ENCODE peak calls at places on chromosome 2, in five cellular contexts. One of them, this sample, is unnamed.

GRCh38 chr2:176003958-176004357 is 1.9 kb upstream of the LNPK start:
- DNase-seq in fibroblast of mammary gland: no peak
- DNase-seq in activated CD8-positive, alpha-beta T cell treated with anti-CD3 and anti-CD28 coated beads for 36 hours: no peak
- DNase-seq in PC-3: no peak
- DNase-seq in stomach: no peak
- DNase-seq in this sample: no peak

GRCh38 chr2:7962191-7962590 is 719.7 kb upstream of the ID2 start:
- DNase-seq in stomach: no peak
- DNase-seq in PC-3: no peak
- DNase-seq in activated CD8-positive, alpha-beta T cell treated with anti-CD3 and anti-CD28 coated beads for 36 hours: no peak
- DNase-seq in fibroblast of mammary gland: no peak
- DNase-seq in this sample: no peak

GRCh38 chr2:106970471-106971261 is 84.7 kb upstream of the ST6GAL2 start:
- DNase-seq in PC-3: peak
- DNase-seq in fibroblast of mammary gland: peak
- DNase-seq in activated CD8-positive, alpha-beta T cell treated with anti-CD3 and anti-CD28 coated beads for 36 hours: no peak
- DNase-seq in stomach: no peak
- DNase-seq in this sample: no peak

GRCh38 chr2:173874003-173874898 is 90.9 kb downstream of the SP3 start:
- DNase-seq in PC-3: no peak
- DNase-seq in activated CD8-positive, alpha-beta T cell treated with anti-CD3 and anti-CD28 coated beads for 36 hours: no peak
- DNase-seq in fibroblast of mammary gland: no peak
- DNase-seq in stomach: no peak
- DNase-seq in this sample: no peak

GRCh38 chr2:74602553-74603281 is 45.4 kb downstream of the M1AP start:
- DNase-seq in PC-3: peak
- DNase-seq in stomach: no peak
- DNase-seq in fibroblast of mammary gland: peak
- DNase-seq in activated CD8-positive, alpha-beta T cell treated with anti-CD3 and anti-CD28 coated beads for 36 hours: no peak
- DNase-seq in this sample: no peak

GRCh38 chr2:132978840-132979239 is 308.8 kb upstream of the LYPD1 start:
- DNase-seq in activated CD8-positive, alpha-beta T cell treated with anti-CD3 and anti-CD28 coated beads for 36 hours: no peak
- DNase-seq in stomach: no peak
- DNase-seq in fibroblast of mammary gland: no peak
- DNase-seq in PC-3: no peak
- DNase-seq in this sample: no peak

GRCh38 chr2:50018938-50019337 is 864.6 kb upstream of the FSHR start:
- DNase-seq in PC-3: no peak
- DNase-seq in activated CD8-positive, alpha-beta T cell treated with anti-CD3 and anti-CD28 coated beads for 36 hours: no peak
- DNase-seq in fibroblast of mammary gland: peak
- DNase-seq in stomach: no peak
- DNase-seq in this sample: no peak

GRCh38 chr2:139439100-139439499 is 658.9 kb upstream of the NXPH2 start:
- DNase-seq in fibroblast of mammary gland: no peak
- DNase-seq in stomach: no peak
- DNase-seq in PC-3: no peak
- DNase-seq in activated CD8-positive, alpha-beta T cell treated with anti-CD3 and anti-CD28 coated beads for 36 hours: no peak
- DNase-seq in this sample: no peak

GRCh38 chr2:211033765-211034164 is 477.4 kb downstream of the CPS1 start:
- DNase-seq in activated CD8-positive, alpha-beta T cell treated with anti-CD3 and anti-CD28 coated beads for 36 hours: no peak
- DNase-seq in stomach: no peak
- DNase-seq in fibroblast of mammary gland: peak
- DNase-seq in PC-3: peak
- DNase-seq in this sample: no peak

GRCh38 chr2:98761267-98761781 is 30.4 kb upstream of the MGAT4A start:
- DNase-seq in activated CD8-positive, alpha-beta T cell treated with anti-CD3 and anti-CD28 coated beads for 36 hours: peak
- DNase-seq in PC-3: peak
- DNase-seq in fibroblast of mammary gland: no peak
- DNase-seq in stomach: no peak
- DNase-seq in this sample: no peak

GRCh38 chr2:200586644-200586975 is 796 bp downstream of the AOX1 start:
- DNase-seq in PC-3: no peak
- DNase-seq in fibroblast of mammary gland: no peak
- DNase-seq in stomach: no peak
- DNase-seq in activated CD8-positive, alpha-beta T cell treated with anti-CD3 and anti-CD28 coated beads for 36 hours: no peak
- DNase-seq in this sample: no peak

GRCh38 chr2:37872192-37872545 is 52.9 kb upstream of the RMDN2 start:
- DNase-seq in stomach: no peak
- DNase-seq in PC-3: no peak
- DNase-seq in activated CD8-positive, alpha-beta T cell treated with anti-CD3 and anti-CD28 coated beads for 36 hours: no peak
- DNase-seq in fibroblast of mammary gland: no peak
- DNase-seq in this sample: no peak

GRCh38 chr2:241925821-241926441 is 56.4 kb downstream of the RTP5 start:
- DNase-seq in PC-3: no peak
- DNase-seq in stomach: peak
- DNase-seq in activated CD8-positive, alpha-beta T cell treated with anti-CD3 and anti-CD28 coated beads for 36 hours: no peak
- DNase-seq in fibroblast of mammary gland: no peak
- DNase-seq in this sample: no peak

GRCh38 chr2:109545828-109546713 is 67.7 kb downstream of the SEPTIN10 start:
- DNase-seq in fibroblast of mammary gland: peak
- DNase-seq in stomach: peak
- DNase-seq in PC-3: peak
- DNase-seq in activated CD8-positive, alpha-beta T cell treated with anti-CD3 and anti-CD28 coated beads for 36 hours: peak
- DNase-seq in this sample: no peak

GRCh38 chr2:85727798-85728197 is 26.0 kb upstream of the ATOH8 start:
- DNase-seq in fibroblast of mammary gland: no peak
- DNase-seq in activated CD8-positive, alpha-beta T cell treated with anti-CD3 and anti-CD28 coated beads for 36 hours: no peak
- DNase-seq in PC-3: no peak
- DNase-seq in stomach: no peak
- DNase-seq in this sample: no peak

GRCh38 chr2:54331095-54331835 is 75.2 kb upstream of the TSPYL6 start:
- DNase-seq in PC-3: no peak
- DNase-seq in stomach: no peak
- DNase-seq in fibroblast of mammary gland: no peak
- DNase-seq in activated CD8-positive, alpha-beta T cell treated with anti-CD3 and anti-CD28 coated beads for 36 hours: no peak
- DNase-seq in this sample: no peak

GRCh38 chr2:69073928-69074575 is 61.1 kb downstream of the ANTXR1 start:
- DNase-seq in activated CD8-positive, alpha-beta T cell treated with anti-CD3 and anti-CD28 coated beads for 36 hours: no peak
- DNase-seq in stomach: no peak
- DNase-seq in fibroblast of mammary gland: no peak
- DNase-seq in PC-3: peak
- DNase-seq in this sample: no peak

GRCh38 chr2:239230318-239231052 is 170.3 kb downstream of the HDAC4 start:
- DNase-seq in fibroblast of mammary gland: no peak
- DNase-seq in PC-3: no peak
- DNase-seq in stomach: no peak
- DNase-seq in activated CD8-positive, alpha-beta T cell treated with anti-CD3 and anti-CD28 coated beads for 36 hours: peak
- DNase-seq in this sample: no peak

GRCh38 chr2:161486111-161486510 is 70.0 kb downstream of the TBR1 start:
- DNase-seq in stomach: no peak
- DNase-seq in PC-3: peak
- DNase-seq in fibroblast of mammary gland: no peak
- DNase-seq in activated CD8-positive, alpha-beta T cell treated with anti-CD3 and anti-CD28 coated beads for 36 hours: no peak
- DNase-seq in this sample: no peak

GRCh38 chr2:70440621-70441020 is 113.0 kb downstream of the TGFA start:
- DNase-seq in stomach: no peak
- DNase-seq in PC-3: no peak
- DNase-seq in fibroblast of mammary gland: no peak
- DNase-seq in activated CD8-positive, alpha-beta T cell treated with anti-CD3 and anti-CD28 coated beads for 36 hours: peak
- DNase-seq in this sample: no peak

GRCh38 chr2:195437521-195437920 is 219.5 kb upstream of the SLC39A10 start:
- DNase-seq in stomach: no peak
- DNase-seq in fibroblast of mammary gland: no peak
- DNase-seq in PC-3: no peak
- DNase-seq in activated CD8-positive, alpha-beta T cell treated with anti-CD3 and anti-CD28 coated beads for 36 hours: no peak
- DNase-seq in this sample: no peak

GRCh38 chr2:171541202-171541884 is 19.1 kb downstream of the CYBRD1 start:
- DNase-seq in activated CD8-positive, alpha-beta T cell treated with anti-CD3 and anti-CD28 coated beads for 36 hours: peak
- DNase-seq in PC-3: peak
- DNase-seq in fibroblast of mammary gland: no peak
- DNase-seq in stomach: no peak
- DNase-seq in this sample: no peak

GRCh38 chr2:83990601-83991000 is 468.5 kb downstream of the SUCLG1 start:
- DNase-seq in PC-3: no peak
- DNase-seq in stomach: no peak
- DNase-seq in activated CD8-positive, alpha-beta T cell treated with anti-CD3 and anti-CD28 coated beads for 36 hours: no peak
- DNase-seq in fibroblast of mammary gland: no peak
- DNase-seq in this sample: no peak

GRCh38 chr2:46780411-46780800 is 135.2 kb downstream of the MCFD2 start:
- DNase-seq in PC-3: no peak
- DNase-seq in stomach: no peak
- DNase-seq in activated CD8-positive, alpha-beta T cell treated with anti-CD3 and anti-CD28 coated beads for 36 hours: no peak
- DNase-seq in fibroblast of mammary gland: no peak
- DNase-seq in this sample: no peak

GRCh38 chr2:68971591-68972231 is 2.7 kb upstream of the GKN1 start:
- DNase-seq in fibroblast of mammary gland: peak
- DNase-seq in activated CD8-positive, alpha-beta T cell treated with anti-CD3 and anti-CD28 coated beads for 36 hours: peak
- DNase-seq in PC-3: peak
- DNase-seq in stomach: peak
- DNase-seq in this sample: no peak

GRCh38 chr2:186480991-186481390 is 5.1 kb upstream of the ZC3H15 start:
- DNase-seq in activated CD8-positive, alpha-beta T cell treated with anti-CD3 and anti-CD28 coated beads for 36 hours: no peak
- DNase-seq in fibroblast of mammary gland: no peak
- DNase-seq in stomach: no peak
- DNase-seq in PC-3: no peak
- DNase-seq in this sample: no peak

GRCh38 chr2:232871835-232872736 is 2.0 kb downstream of the SNORC start:
- DNase-seq in stomach: no peak
- DNase-seq in activated CD8-positive, alpha-beta T cell treated with anti-CD3 and anti-CD28 coated beads for 36 hours: no peak
- DNase-seq in fibroblast of mammary gland: no peak
- DNase-seq in PC-3: no peak
- DNase-seq in this sample: no peak

DNA sequence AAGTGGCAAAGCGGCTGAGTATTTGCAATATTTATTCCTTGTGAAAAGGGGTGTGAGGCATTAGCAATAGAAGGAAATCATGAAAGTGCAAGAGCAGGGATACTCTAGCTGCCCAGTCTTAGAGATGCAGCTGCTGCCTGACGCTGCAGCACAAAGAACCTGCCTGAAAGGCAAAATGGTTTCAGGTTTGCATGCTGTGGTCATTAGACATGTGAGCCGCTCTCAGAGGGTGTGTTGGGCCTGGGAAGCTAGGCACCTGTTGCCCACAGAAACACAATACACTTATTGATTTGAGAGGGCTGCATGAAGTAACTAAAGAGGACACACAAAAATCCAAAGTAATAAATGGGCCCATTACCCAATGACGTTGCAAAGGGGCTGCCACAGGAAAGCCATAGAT is 492.5 kb upstream of the ACVR2A start:
- DNase-seq in fibroblast of mammary gland: no peak
- DNase-seq in PC-3: no peak
- DNase-seq in activated CD8-positive, alpha-beta T cell treated with anti-CD3 and anti-CD28 coated beads for 36 hours: no peak
- DNase-seq in stomach: no peak
- DNase-seq in this sample: no peak
- TF ChIP-seq CTCF in fibroblast of mammary gland: no peak
- TF ChIP-seq CTCF in PC-3: no peak
- TF ChIP-seq CTCF in activated CD8-positive, alpha-beta T cell treated with anti-CD3 and anti-CD28 coated beads for 36 hours: no peak
- TF ChIP-seq CTCF in stomach: no peak
- TF ChIP-seq CTCF in this sample: no peak

GRCh38 chr2:100482741-100483140 is 12.5 kb downstream of the NMS start:
- DNase-seq in PC-3: no peak
- DNase-seq in activated CD8-positive, alpha-beta T cell treated with anti-CD3 and anti-CD28 coated beads for 36 hours: peak
- DNase-seq in fibroblast of mammary gland: no peak
- DNase-seq in stomach: no peak
- DNase-seq in this sample: no peak
- TF ChIP-seq CTCF in PC-3: peak
- TF ChIP-seq CTCF in activated CD8-positive, alpha-beta T cell treated with anti-CD3 and anti-CD28 coated beads for 36 hours: no peak
- TF ChIP-seq CTCF in fibroblast of mammary gland: peak
- TF ChIP-seq CTCF in stomach: no peak
- TF ChIP-seq CTCF in this sample: peak

DNA sequence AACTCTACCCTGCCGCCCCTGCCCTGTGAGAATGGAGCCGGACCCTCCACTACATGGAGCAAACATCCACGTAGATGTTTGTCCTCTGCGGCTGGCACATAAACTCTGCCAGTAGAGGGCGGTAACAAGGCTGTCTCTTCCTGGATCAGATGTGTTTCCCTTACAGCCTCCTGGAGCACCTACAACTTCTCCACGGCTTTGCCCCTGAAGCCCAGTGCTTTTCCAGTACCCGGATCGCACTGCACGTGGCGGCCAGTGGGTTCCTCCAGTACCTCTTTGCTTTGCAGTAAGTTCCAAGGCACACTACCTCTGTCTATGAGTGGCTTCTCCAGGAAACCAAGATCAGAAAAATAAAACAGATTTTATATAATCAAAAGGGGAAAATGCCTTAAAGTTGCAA is 651.3 kb downstream of the DCDC2C start:
- DNase-seq in activated CD8-positive, alpha-beta T cell treated with anti-CD3 and anti-CD28 coated beads for 36 hours: peak
- DNase-seq in fibroblast of mammary gland: no peak
- DNase-seq in stomach: no peak
- DNase-seq in PC-3: peak
- DNase-seq in this sample: no peak
- TF ChIP-seq CTCF in activated CD8-positive, alpha-beta T cell treated with anti-CD3 and anti-CD28 coated beads for 36 hours: no peak
- TF ChIP-seq CTCF in fibroblast of mammary gland: no peak
- TF ChIP-seq CTCF in stomach: no peak
- TF ChIP-seq CTCF in PC-3: peak
- TF ChIP-seq CTCF in this sample: peak

GRCh38 chr2:165147201-165148045 is 56.4 kb downstream of the SCN3A start:
- DNase-seq in stomach: no peak
- DNase-seq in PC-3: peak
- DNase-seq in fibroblast of mammary gland: no peak
- DNase-seq in activated CD8-positive, alpha-beta T cell treated with anti-CD3 and anti-CD28 coated beads for 36 hours: no peak
- DNase-seq in this sample: no peak

GRCh38 chr2:165144315-165144714 is 59.5 kb downstream of the SCN3A start:
- DNase-seq in fibroblast of mammary gland: no peak
- DNase-seq in PC-3: no peak
- DNase-seq in stomach: no peak
- DNase-seq in activated CD8-positive, alpha-beta T cell treated with anti-CD3 and anti-CD28 coated beads for 36 hours: no peak
- DNase-seq in this sample: no peak

GRCh38 chr2:165141601-165142000 is 62.2 kb downstream of the SCN3A start:
- DNase-seq in stomach: no peak
- DNase-seq in fibroblast of mammary gland: no peak
- DNase-seq in PC-3: peak
- DNase-seq in activated CD8-positive, alpha-beta T cell treated with anti-CD3 and anti-CD28 coated beads for 36 hours: no peak
- DNase-seq in this sample: no peak
- TF ChIP-seq CTCF in stomach: no peak
- TF ChIP-seq CTCF in fibroblast of mammary gland: no peak
- TF ChIP-seq CTCF in PC-3: peak
- TF ChIP-seq CTCF in activated CD8-positive, alpha-beta T cell treated with anti-CD3 and anti-CD28 coated beads for 36 hours: no peak
- TF ChIP-seq CTCF in this sample: peak

GRCh38 chr2:149064365-149064841 is 25.9 kb downstream of the LYPD6B start:
- DNase-seq in stomach: no peak
- DNase-seq in activated CD8-positive, alpha-beta T cell treated with anti-CD3 and anti-CD28 coated beads for 36 hours: no peak
- DNase-seq in fibroblast of mammary gland: no peak
- DNase-seq in PC-3: no peak
- DNase-seq in this sample: no peak

GRCh38 chr2:149065236-149065635 is 26.7 kb downstream of the LYPD6B start:
- DNase-seq in activated CD8-positive, alpha-beta T cell treated with anti-CD3 and anti-CD28 coated beads for 36 hours: no peak
- DNase-seq in stomach: no peak
- DNase-seq in fibroblast of mammary gland: peak
- DNase-seq in PC-3: peak
- DNase-seq in this sample: no peak

GRCh38 chr2:149068225-149068995 is 29.9 kb downstream of the LYPD6B start:
- DNase-seq in PC-3: no peak
- DNase-seq in stomach: no peak
- DNase-seq in activated CD8-positive, alpha-beta T cell treated with anti-CD3 and anti-CD28 coated beads for 36 hours: no peak
- DNase-seq in fibroblast of mammary gland: no peak
- DNase-seq in this sample: no peak

GRCh38 chr2:149070681-149071355 is 32.3 kb downstream of the LYPD6B start:
- DNase-seq in activated CD8-positive, alpha-beta T cell treated with anti-CD3 and anti-CD28 coated beads for 36 hours: no peak
- DNase-seq in fibroblast of mammary gland: no peak
- DNase-seq in PC-3: no peak
- DNase-seq in stomach: peak
- DNase-seq in this sample: no peak

GRCh38 chr2:149068996-149069888 is 30.7 kb downstream of the LYPD6B start:
- DNase-seq in activated CD8-positive, alpha-beta T cell treated with anti-CD3 and anti-CD28 coated beads for 36 hours: peak
- DNase-seq in stomach: no peak
- DNase-seq in PC-3: peak
- DNase-seq in fibroblast of mammary gland: peak
- DNase-seq in this sample: no peak
- TF ChIP-seq CTCF in activated CD8-positive, alpha-beta T cell treated with anti-CD3 and anti-CD28 coated beads for 36 hours: no peak
- TF ChIP-seq CTCF in stomach: no peak
- TF ChIP-seq CTCF in PC-3: no peak
- TF ChIP-seq CTCF in fibroblast of mammary gland: no peak
- TF ChIP-seq CTCF in this sample: no peak

GRCh38 chr2:150485114-150485870 is 2.2 kb downstream of the RND3 start:
- DNase-seq in PC-3: peak
- DNase-seq in activated CD8-positive, alpha-beta T cell treated with anti-CD3 and anti-CD28 coated beads for 36 hours: peak
- DNase-seq in stomach: peak
- DNase-seq in fibroblast of mammary gland: peak
- DNase-seq in this sample: peak
- TF ChIP-seq CTCF in PC-3: peak
- TF ChIP-seq CTCF in activated CD8-positive, alpha-beta T cell treated with anti-CD3 and anti-CD28 coated beads for 36 hours: no peak
- TF ChIP-seq CTCF in stomach: no peak
- TF ChIP-seq CTCF in fibroblast of mammary gland: peak
- TF ChIP-seq CTCF in this sample: peak

This sample was measured in chondrocyte.